ENCODE peak calls at places on chromosomes 12 and 14, in nine cellular contexts. Z, T, R, I, V, B, D, Q and U are unnamed samples.

GRCh38 chr14:70702154-70702553 is 60.4 kb downstream of the TTC9 start:
- DNase-seq in Z (no peak), T (no peak), R (no peak), I (no peak), V (no peak), B (no peak), D (no peak), Q (no peak), U (no peak)

GRCh38 chr14:25298238-25298637 is 248.3 kb upstream of the STXBP6 start:
- DNase-seq in Z (no peak), T (no peak), R (no peak), I (no peak), V (no peak), B (no peak), D (no peak), Q (no peak), U (no peak)

GRCh38 chr14:20799955-20800544 is 2.6 kb downstream of the RNASE1 start:
- DNase-seq in Z (no peak), T (no peak), R (no peak), I (peak; percentile 25), V (no peak), B (no peak), D (no peak), Q (no peak), U (no peak)

GRCh38 chr14:70641548-70642312 is at the start of gene TTC9:
- DNase-seq in Z (peak; percentile 58), T (peak; percentile 38), R (no peak), I (peak; percentile 41), V (no peak), B (no peak), D (no peak), Q (no peak), U (no peak)

GRCh38 chr14:73267474-73267873 is 30.2 kb downstream of the PAPLN start:
- DNase-seq in Z (no peak), T (no peak), R (no peak), I (no peak), V (no peak), B (no peak), D (no peak), Q (no peak), U (no peak)

GRCh38 chr12:125533434-125534029 is 468.3 kb downstream of the AACS start:
- DNase-seq in Z (no peak), T (no peak), R (no peak), I (no peak), V (no peak), B (no peak), D (peak; percentile 3), Q (peak; percentile 35), U (no peak)

GRCh38 chr12:58000499-58000898 is 59.1 kb downstream of the ATP23 start:
- DNase-seq in Z (no peak), T (no peak), R (no peak), I (no peak), V (no peak), B (no peak), D (no peak), Q (no peak), U (no peak)

GRCh38 chr14:85439696-85440328 is 90.1 kb upstream of the FLRT2 start:
- DNase-seq in Z (no peak), T (no peak), R (peak; percentile 29), I (no peak), V (no peak), B (peak; percentile 94), D (peak; percentile 50), Q (no peak), U (no peak)

GRCh38 chr14:98579140-98579539 is 692.9 kb downstream of the BCL11B start:
- DNase-seq in Z (no peak), T (no peak), R (no peak), I (no peak), V (no peak), B (no peak), D (no peak), Q (no peak), U (no peak)

GRCh38 chr14:75428230-75429104 is 645 bp downstream of the JDP2 start:
- DNase-seq in Z (peak; percentile 75), T (no peak), R (no peak), I (peak; percentile 57), V (no peak), B (peak; percentile 38), D (peak; percentile 29), Q (peak; percentile 20), U (no peak)

GRCh38 chr12:43336962-43337555 is 214.9 kb downstream of the ADAMTS20 start:
- DNase-seq in Z (no peak), T (no peak), R (peak; percentile 34), I (no peak), V (no peak), B (peak; percentile 34), D (peak; percentile 79), Q (peak; percentile 22), U (no peak)

GRCh38 chr14:60640859-60641721 is 8.2 kb downstream of the SIX1 start:
- DNase-seq in Z (peak; percentile 29), T (no peak), R (no peak), I (no peak), V (no peak), B (no peak), D (no peak), Q (no peak), U (no peak)

GRCh38 chr14:75559451-75560187 is 18.8 kb upstream of the FLVCR2 start:
- DNase-seq in Z (no peak), T (no peak), R (peak; percentile 71), I (peak; percentile 24), V (no peak), B (peak; percentile 65), D (peak; percentile 83), Q (peak; percentile 50), U (no peak)

GRCh38 chr12:2083008-2083407 is 30.2 kb downstream of the CACNA1C start:
- DNase-seq in Z (no peak), T (no peak), R (peak; percentile 10), I (no peak), V (no peak), B (peak; percentile 64), D (no peak), Q (no peak), U (no peak)

GRCh38 chr14:22979748-22980392 is 2.5 kb downstream of the AJUBA start:
- DNase-seq in Z (no peak), T (no peak), R (no peak), I (no peak), V (no peak), B (no peak), D (peak; percentile 12), Q (no peak), U (no peak)

GRCh38 chr12:16347391-16348298 is at the start of gene MGST1:
- DNase-seq in Z (peak; percentile 83), T (no peak), R (peak; percentile 45), I (peak; percentile 76), V (peak; percentile 30), B (peak; percentile 55), D (peak; percentile 74), Q (peak; percentile 24), U (no peak)

GRCh38 chr14:49972199-49972671 is 79.4 kb downstream of the ARF6 start:
- DNase-seq in Z (no peak), T (no peak), R (peak; percentile 85), I (no peak), V (no peak), B (peak; percentile 82), D (peak; percentile 80), Q (peak; percentile 51), U (no peak)

GRCh38 chr14:100665518-100666032 is 61.1 kb upstream of the DLK1 start:
- DNase-seq in Z (peak; percentile 82), T (no peak), R (no peak), I (peak; percentile 47), V (no peak), B (peak; percentile 41), D (no peak), Q (no peak), U (no peak)

GRCh38 chr12:7667025-7667575 is 1.4 kb upstream of the APOBEC1 start:
- DNase-seq in Z (no peak), T (no peak), R (no peak), I (no peak), V (no peak), B (peak; percentile 24), D (no peak), Q (no peak), U (no peak)

DNA sequence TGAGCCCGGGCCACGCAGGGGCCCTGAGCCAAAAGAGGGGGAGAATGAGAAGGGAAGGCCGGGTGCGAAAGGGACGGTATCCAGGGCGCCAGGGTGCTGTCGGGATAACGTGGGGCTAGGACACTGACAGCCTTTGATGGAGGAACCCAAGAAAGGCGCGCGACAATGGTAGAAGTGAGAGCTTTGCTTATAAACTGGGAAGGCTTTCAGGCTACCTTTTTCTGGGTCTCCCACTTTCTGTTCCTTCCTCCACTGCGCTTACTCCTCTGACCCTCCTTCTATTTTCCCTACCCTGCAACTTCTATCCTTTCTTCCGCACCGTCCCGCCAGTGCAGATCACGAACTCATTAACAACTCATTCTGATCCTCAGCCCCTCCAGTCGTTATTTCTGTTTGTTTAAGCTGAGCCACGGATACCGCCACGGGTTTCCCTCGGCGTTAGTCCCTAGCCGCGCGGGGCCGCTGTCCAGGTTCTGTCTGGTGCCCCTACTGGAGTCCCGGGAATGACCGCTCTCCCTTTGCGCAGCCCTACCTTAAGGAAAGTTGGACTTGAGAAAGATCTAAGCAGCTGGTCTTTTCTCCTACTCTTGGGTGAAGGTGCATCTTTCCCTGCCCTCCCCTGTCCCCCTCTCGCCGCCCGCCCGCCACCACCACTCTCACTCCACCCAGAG is 3.0 kb downstream of the SSTR1 start:
- DNase-seq in Z (no peak), T (no peak), R (peak; percentile 71), I (peak; percentile 18), V (no peak), B (peak; percentile 72), D (peak; percentile 66), Q (no peak), U (no peak)
- TF ChIP-seq CTCF in Z (no peak), T (no peak), R (peak; percentile 52), I (peak; percentile 14), V (peak; percentile 35), B (peak; percentile 60), D (peak; percentile 46), Q (no peak), U (no peak)

GRCh38 chr12:62983594-62983993 is 48.6 kb upstream of the PPM1H start:
- DNase-seq in Z (no peak), T (no peak), R (no peak), I (no peak), V (no peak), B (no peak), D (peak; percentile 6), Q (peak; percentile 37), U (no peak)
- TF ChIP-seq CTCF in Z (no peak), T (no peak), R (no peak), I (no peak), V (no peak), B (no peak), D (peak; percentile 12), Q (peak; percentile 18), U (peak; percentile 19)

GRCh38 chr12:40953076-40953475 is 235.0 kb upstream of the PDZRN4 start:
- DNase-seq in Z (no peak), T (no peak), R (no peak), I (no peak), V (peak; percentile 18), B (peak; percentile 29), D (peak; percentile 2), Q (no peak), U (no peak)
- TF ChIP-seq CTCF in Z (no peak), T (no peak), R (no peak), I (no peak), V (no peak), B (no peak), D (no peak), Q (no peak), U (no peak)

DNA sequence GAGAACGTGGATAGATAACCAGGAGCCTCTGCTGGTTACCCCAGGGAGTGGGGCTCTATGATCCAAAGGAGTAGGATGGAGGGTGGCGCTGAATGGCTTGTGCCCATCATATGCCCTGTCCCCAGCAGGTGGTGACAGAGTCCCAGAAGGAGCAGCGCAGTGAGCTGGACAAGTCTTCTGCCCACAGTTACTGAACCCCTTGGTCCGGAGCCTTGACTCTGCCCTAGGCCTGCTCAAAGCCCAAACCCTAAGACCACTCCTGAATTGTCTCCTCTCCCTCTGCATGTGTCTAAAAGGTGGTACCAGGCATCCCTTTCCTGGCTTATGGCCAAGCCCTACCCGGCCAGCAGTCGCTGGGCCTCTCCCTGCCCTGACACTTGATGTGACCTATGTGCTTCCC is 3.2 kb downstream of the PRPH start:
- DNase-seq in Z (no peak), T (no peak), R (no peak), I (no peak), V (no peak), B (no peak), D (no peak), Q (peak; percentile 26), U (no peak)
- TF ChIP-seq CTCF in Z (no peak), T (no peak), R (no peak), I (no peak), V (no peak), B (no peak), D (peak; percentile 5), Q (peak; percentile 36), U (peak; percentile 9)